ENCODE peak calls at places on chromosomes 7 and 10, in five cellular contexts. P, O, H, N and F are unnamed samples.

GRCh38 chr7:44188480-44189225 is 586 bp downstream of the GCK start:
- DNase-seq in P (no peak), O (no peak), H (no peak), N (no peak), F (peak)

GRCh38 chr7:91083855-91084644 is 180.2 kb upstream of the FZD1 start:
- DNase-seq in P (no peak), O (no peak), H (no peak), N (peak), F (peak)

GRCh38 chr10:117365612-117366011 is 9.6 kb downstream of the PDZD8 start:
- DNase-seq in P (no peak), O (no peak), H (no peak), N (no peak), F (no peak)

GRCh38 chr10:103038570-103038969 is 120.5 kb downstream of the CNNM2 start:
- DNase-seq in P (no peak), O (no peak), H (no peak), N (no peak), F (no peak)

GRCh38 chr7:102836977-102837376 is 75.8 kb upstream of the LRRC17 start:
- DNase-seq in P (no peak), O (no peak), H (no peak), N (no peak), F (no peak)

GRCh38 chr10:49556723-49557122 is 17.8 kb upstream of the ERCC6 start:
- DNase-seq in P (no peak), O (no peak), H (no peak), N (no peak), F (no peak)

GRCh38 chr10:95031659-95032058 is 37.6 kb downstream of the CYP2C8 start:
- DNase-seq in P (no peak), O (no peak), H (no peak), N (no peak), F (no peak)

GRCh38 chr10:105759741-105760140 is 1118.7 kb downstream of the SORCS3 start:
- DNase-seq in P (no peak), O (no peak), H (no peak), N (no peak), F (no peak)

GRCh38 chr7:148611692-148612091 is 21.1 kb downstream of the C7orf33 start:
- DNase-seq in P (no peak), O (no peak), H (no peak), N (no peak), F (no peak)

GRCh38 chr7:107115762-107116540 is 52.9 kb upstream of the HBP1 start:
- DNase-seq in P (no peak), O (no peak), H (no peak), N (no peak), F (no peak)

GRCh38 chr7:16791895-16792294 is 12.9 kb downstream of the AGR2 start:
- DNase-seq in P (no peak), O (no peak), H (no peak), N (no peak), F (no peak)

GRCh38 chr10:50625663-50626062 is 1.9 kb upstream of the SGMS1 start:
- DNase-seq in P (no peak), O (no peak), H (no peak), N (no peak), F (no peak)

GRCh38 chr7:43584200-43584586 is 1.3 kb downstream of the STK17A start:
- DNase-seq in P (peak), O (no peak), H (no peak), N (peak), F (no peak)

GRCh38 chr7:19852192-19852591 is 78.8 kb upstream of the TMEM196 start:
- DNase-seq in P (no peak), O (no peak), H (no peak), N (no peak), F (no peak)

GRCh38 chr7:76047305-76047810 is 442 bp downstream of the STYXL1 start:
- DNase-seq in P (no peak), O (no peak), H (no peak), N (no peak), F (no peak)

DNA sequence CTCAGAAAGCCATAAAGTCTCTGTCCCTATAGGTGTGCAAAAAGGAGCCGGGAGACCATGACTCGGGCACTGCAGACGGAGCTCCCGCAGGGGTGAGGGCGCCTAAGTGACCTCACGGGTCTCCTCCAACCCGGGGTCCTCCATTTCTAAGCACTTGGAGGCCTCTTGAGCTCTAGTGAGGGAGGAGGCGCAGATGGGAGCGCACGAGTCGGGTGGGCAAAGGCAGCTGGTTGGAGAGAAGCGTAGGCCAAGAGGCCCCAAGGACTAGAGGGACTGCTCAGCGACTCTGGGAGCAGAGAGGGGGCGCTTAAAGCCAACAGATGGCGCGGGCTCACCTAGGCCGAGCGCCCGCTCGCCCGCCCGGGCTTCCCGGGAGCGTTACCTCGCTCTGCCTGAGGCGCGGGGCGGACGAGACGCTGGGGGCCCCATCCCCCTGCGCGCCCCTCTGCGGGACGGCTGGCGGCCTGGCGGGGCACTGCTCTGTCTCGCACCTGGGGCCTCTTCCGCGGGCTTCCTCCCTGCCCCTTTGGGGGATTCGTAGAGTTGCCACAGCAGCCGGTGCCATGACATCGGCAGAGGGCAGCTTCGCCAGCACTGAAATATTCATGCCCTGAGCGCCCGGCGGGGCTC is 521 bp upstream of the CDH23 start:
- DNase-seq in P (no peak), O (no peak), H (no peak), N (peak), F (peak)
- H3K4me3 ChIP-seq in P (no peak), O (no peak), H (peak), N (peak), F (peak)

DNA sequence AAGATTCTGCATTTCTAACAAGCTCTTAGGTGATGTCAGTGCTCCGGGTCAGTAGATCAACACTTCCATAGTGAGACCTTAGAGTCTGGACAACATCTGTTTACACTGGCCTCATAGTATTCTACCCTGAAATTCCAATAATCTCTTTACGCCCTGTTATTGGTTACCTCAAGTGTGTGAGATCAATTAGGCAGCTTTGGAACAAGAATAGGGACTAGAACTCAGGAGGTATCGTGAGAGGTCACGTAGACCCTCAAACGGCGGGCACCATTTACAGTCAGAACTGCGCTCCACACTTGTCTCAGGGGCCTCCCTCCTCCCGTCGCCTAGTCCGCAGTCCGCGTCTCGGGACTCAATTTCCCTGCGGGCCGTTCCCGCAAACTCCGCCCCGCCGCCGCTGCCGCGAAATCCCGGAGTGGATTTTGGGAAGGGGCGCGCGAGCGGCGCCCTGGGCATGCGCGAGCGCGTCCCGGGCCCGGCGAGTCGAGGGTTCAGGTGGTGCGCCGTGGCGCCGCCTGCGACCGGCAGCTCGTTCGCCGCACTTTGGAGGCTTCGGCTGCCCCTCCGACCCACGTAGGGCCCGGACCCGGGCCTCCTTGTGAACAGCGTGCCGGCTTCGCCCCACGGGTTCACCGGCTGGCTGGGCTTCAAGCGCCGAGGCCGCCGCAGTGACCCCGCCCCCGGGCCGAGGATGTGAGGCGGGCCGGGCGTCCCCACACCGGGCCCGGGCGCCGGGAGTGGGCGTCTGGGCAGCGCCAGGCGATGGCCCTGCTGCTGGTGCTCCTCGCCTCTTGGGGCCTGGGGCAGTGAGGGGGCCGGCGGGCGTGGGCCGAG is at the start of gene PLEKHA8:
- DNase-seq in P (peak), O (peak), H (peak), N (peak), F (peak)
- TF ChIP-seq POLR2A in P (peak), O (peak), H (no peak), N (no peak), F (no peak)

GRCh38 chr7:117381357-117381756 is 45.9 kb downstream of the ASZ1 start:
- DNase-seq in P (no peak), O (no peak), H (no peak), N (no peak), F (no peak)
- TF ChIP-seq CTCF in P (no peak), O (peak), H (no peak), N (no peak), F (no peak)

DNA sequence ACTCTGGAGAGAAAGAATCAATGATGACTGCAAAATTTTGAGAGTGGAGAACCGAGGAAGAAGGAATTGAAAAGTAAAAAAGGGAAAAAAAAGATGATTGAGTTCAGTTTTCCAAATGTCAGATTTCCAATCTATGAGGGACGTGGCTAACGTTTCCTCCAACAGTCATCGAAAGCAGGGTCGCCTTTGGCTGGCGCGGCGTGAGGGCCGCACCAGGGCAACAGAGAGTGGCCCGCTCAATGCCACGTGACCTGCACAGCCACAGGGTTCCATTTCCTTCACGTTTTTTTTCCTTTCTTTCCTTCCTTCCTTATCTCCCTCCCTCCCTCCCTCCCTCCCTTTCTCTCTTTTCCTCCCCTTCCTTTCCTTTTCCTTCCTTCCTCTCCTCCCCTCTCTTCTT is 101.9 kb downstream of the WDR37 start:
- DNase-seq in P (no peak), O (no peak), H (no peak), N (no peak), F (no peak)
- H3K4me3 ChIP-seq in P (no peak), O (no peak), H (no peak), N (no peak), F (no peak)

GRCh38 chr10:97686301-97686961 is 610 bp downstream of the AVPI1 start:
- DNase-seq in P (no peak), O (no peak), H (no peak), N (no peak), F (no peak)

GRCh38 chr10:97684866-97685394 is 2.1 kb downstream of the AVPI1 start:
- DNase-seq in P (peak), O (no peak), H (no peak), N (no peak), F (no peak)

GRCh38 chr10:97685395-97685958 is 1.6 kb downstream of the AVPI1 start:
- DNase-seq in P (peak), O (no peak), H (no peak), N (no peak), F (peak)

GRCh38 chr10:97687785-97688781 is 1.0 kb upstream of the AVPI1 start:
- DNase-seq in P (peak), O (no peak), H (no peak), N (no peak), F (peak)

GRCh38 chr10:97686962-97687784 is at the start of gene AVPI1:
- DNase-seq in P (peak), O (peak), H (peak), N (peak), F (peak)
- TF ChIP-seq POLR2A in P (peak), O (peak), H (peak), N (peak), F (peak)

DNA sequence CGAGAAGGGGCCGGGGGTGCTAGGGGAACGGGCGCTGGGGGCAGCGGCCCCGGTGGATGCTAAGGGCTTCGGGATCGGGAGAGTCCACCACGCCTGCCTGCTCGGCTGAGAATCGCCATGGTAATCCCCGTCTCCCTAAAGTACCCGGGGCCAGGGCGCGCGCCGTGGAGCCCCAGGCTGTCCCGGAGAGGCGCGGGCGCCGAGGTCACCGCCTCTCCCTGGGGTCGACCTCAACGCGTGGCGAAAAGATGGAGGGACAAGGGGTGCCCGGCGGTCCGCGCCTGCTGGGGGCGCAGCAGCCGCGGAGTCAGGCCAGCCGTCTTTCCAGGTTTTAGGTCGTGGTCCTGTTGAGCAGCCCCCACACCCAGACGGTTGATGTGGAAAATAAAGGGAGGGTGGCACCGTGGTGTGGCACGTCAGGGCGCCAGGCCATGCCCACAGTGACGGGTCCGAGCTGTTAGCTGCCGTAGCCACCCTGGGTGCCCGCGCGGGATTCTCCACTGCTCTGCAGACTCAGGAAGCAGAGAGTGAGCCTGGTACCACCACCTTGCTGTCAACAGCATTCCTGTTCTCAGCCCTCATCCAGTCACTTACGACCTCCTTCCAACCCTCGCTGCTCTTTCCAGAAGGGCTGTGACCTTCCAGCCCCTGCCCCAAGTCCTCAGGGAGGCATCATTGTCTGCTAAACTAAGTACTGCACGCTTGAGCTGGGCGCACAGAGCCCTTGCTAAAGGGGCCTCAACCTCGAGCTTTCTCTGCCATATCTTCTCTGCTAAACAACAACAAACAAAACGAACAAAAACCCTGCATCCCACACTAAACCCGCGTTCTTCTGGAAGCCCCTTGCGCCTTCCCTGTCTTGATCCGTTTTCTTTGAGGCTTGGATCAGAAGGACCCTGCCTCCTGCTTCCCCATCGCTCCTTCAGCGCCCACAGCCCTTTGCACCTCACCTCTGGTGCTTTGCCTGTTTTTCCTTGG is 666 bp downstream of the SMKR1 start:
- DNase-seq in P (no peak), O (no peak), H (no peak), N (no peak), F (peak)
- TF ChIP-seq CTCF in P (peak), O (no peak), H (no peak), N (no peak), F (no peak)